ENCODE peak calls at places on chromosome 16, in nine cellular contexts. W is kidney epithelial cell, I is AG04450, B is upper lobe of left lung, L is heart left ventricle, M is astrocyte, Z is choroid plexus epithelial cell, C is HFF-Myc, N is cardiac fibroblast. H is an unnamed sample.

GRCh38 chr16:24624102-24624501 is 84.7 kb downstream of the RBBP6 start:
- DNase-seq in I (no peak), N (no peak), Z (no peak), M (no peak), B (no peak), W (no peak), C (no peak), L (no peak), H (no peak)

GRCh38 chr16:6643083-6643686 is 689.5 kb upstream of the RBFOX1 start:
- DNase-seq in W (no peak), N (peak), I (peak), M (peak), C (peak), Z (peak), B (no peak), L (no peak), H (peak)

GRCh38 chr16:50154369-50154947 is 1.4 kb downstream of the TENT4B start:
- DNase-seq in W (no peak), N (peak), I (no peak), B (no peak), Z (peak), M (no peak), C (no peak), L (peak), H (peak)

GRCh38 chr16:27289669-27290068 is 21.1 kb upstream of the NSMCE1 start:
- DNase-seq in C (no peak), W (no peak), L (no peak), N (no peak), Z (no peak), M (peak), B (no peak), I (no peak), H (no peak)

GRCh38 chr16:3497771-3498170 is 2.5 kb upstream of the C16orf90 start:
- DNase-seq in C (no peak), L (no peak), I (no peak), B (no peak), Z (no peak), N (no peak), W (no peak), M (no peak), H (no peak)

GRCh38 chr16:76193851-76194620 is 83.2 kb upstream of the CNTNAP4 start:
- DNase-seq in W (no peak), N (no peak), L (no peak), M (no peak), B (no peak), Z (no peak), I (no peak), C (no peak), H (peak)

GRCh38 chr16:73166394-73166971 is 118.6 kb upstream of the ZFHX3 start:
- DNase-seq in I (no peak), W (no peak), Z (peak), L (no peak), M (no peak), N (peak), B (no peak), C (no peak), H (no peak)

GRCh38 chr16:66798162-66798561 is 3.2 kb downstream of the TERB1 start:
- DNase-seq in W (no peak), I (no peak), N (peak), B (no peak), L (no peak), C (no peak), Z (peak), M (peak), H (peak)

GRCh38 chr16:80862153-80862552 is 57.8 kb upstream of the CDYL2 start:
- DNase-seq in C (no peak), I (no peak), N (no peak), W (no peak), M (no peak), L (no peak), B (no peak), Z (peak), H (no peak)

GRCh38 chr16:69428652-69429051 is 4.2 kb downstream of the CYB5B start:
- DNase-seq in L (no peak), Z (no peak), C (no peak), W (no peak), M (no peak), I (no peak), N (no peak), B (no peak), H (no peak)

GRCh38 chr16:72270531-72270930 is 98.6 kb upstream of the PMFBP1 start:
- DNase-seq in I (no peak), W (no peak), N (peak), L (no peak), Z (no peak), M (no peak), C (no peak), B (no peak), H (no peak)

GRCh38 chr16:27374231-27374793 is 27.7 kb upstream of the IL21R start:
- DNase-seq in W (no peak), Z (no peak), M (no peak), L (peak), B (no peak), I (no peak), C (no peak), N (no peak), H (no peak)

GRCh38 chr16:7025616-7026190 is 306.9 kb upstream of the RBFOX1 start:
- DNase-seq in M (no peak), N (no peak), I (no peak), L (peak), B (peak), Z (peak), W (no peak), C (no peak), H (peak)

GRCh38 chr16:66357523-66357928 is 9.0 kb upstream of the CDH5 start:
- DNase-seq in I (peak), N (peak), M (peak), L (peak), B (no peak), Z (peak), W (peak), C (peak), H (peak)

GRCh38 chr16:937723-938122 is 33.1 kb downstream of the LMF1 start:
- DNase-seq in L (no peak), C (no peak), W (no peak), B (no peak), N (no peak), I (no peak), M (no peak), Z (no peak), H (no peak)

GRCh38 chr16:66742409-66742808 is 9.0 kb downstream of the DYNC1LI2 start:
- DNase-seq in W (no peak), Z (no peak), I (no peak), L (no peak), B (no peak), C (no peak), M (peak), N (peak), H (no peak)

GRCh38 chr16:67115649-67116048 is 5.9 kb downstream of the PHAF1 start:
- DNase-seq in W (peak), M (peak), L (no peak), B (no peak), Z (peak), C (no peak), I (peak), N (peak), H (peak)

GRCh38 chr16:4694664-4695451 is 1.5 kb downstream of the NUDT16L1 start:
- DNase-seq in M (no peak), I (no peak), B (no peak), Z (peak), L (no peak), W (no peak), N (no peak), C (no peak), H (no peak)

DNA sequence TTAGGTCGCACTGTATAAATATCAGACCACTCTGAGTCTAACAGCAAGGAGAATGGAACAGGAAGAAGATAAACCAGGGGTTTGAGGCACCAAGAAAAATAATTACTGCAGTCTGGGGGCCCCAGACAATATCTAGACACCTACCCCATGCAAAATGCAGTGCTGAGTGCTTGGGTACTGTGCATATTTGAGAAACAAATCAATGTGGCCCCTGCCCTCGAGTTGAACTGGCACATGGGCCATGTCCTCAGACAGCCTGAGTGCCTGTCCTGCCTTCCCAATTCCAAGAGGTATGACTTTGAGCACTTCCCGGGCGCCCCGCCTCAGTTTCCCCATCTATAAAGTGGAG is 6.2 kb upstream of the CIITA start:
- DNase-seq in C (no peak), B (no peak), W (no peak), Z (no peak), M (no peak), N (no peak), I (no peak), L (no peak), H (no peak)
- H3K4me3 ChIP-seq in C (no peak), B (no peak), W (no peak), Z (no peak), M (peak), N (no peak), I (no peak), L (no peak), H (no peak)

GRCh38 chr16:30430428-30430970 is 669 bp upstream of the DCTPP1 start:
- DNase-seq in M (no peak), I (no peak), N (no peak), Z (no peak), L (no peak), B (peak), C (no peak), W (no peak), H (no peak)
- TF ChIP-seq CTCF in M (no peak), I (no peak), N (no peak), Z (no peak), L (peak), B (no peak), C (no peak), W (no peak), H (no peak)

DNA sequence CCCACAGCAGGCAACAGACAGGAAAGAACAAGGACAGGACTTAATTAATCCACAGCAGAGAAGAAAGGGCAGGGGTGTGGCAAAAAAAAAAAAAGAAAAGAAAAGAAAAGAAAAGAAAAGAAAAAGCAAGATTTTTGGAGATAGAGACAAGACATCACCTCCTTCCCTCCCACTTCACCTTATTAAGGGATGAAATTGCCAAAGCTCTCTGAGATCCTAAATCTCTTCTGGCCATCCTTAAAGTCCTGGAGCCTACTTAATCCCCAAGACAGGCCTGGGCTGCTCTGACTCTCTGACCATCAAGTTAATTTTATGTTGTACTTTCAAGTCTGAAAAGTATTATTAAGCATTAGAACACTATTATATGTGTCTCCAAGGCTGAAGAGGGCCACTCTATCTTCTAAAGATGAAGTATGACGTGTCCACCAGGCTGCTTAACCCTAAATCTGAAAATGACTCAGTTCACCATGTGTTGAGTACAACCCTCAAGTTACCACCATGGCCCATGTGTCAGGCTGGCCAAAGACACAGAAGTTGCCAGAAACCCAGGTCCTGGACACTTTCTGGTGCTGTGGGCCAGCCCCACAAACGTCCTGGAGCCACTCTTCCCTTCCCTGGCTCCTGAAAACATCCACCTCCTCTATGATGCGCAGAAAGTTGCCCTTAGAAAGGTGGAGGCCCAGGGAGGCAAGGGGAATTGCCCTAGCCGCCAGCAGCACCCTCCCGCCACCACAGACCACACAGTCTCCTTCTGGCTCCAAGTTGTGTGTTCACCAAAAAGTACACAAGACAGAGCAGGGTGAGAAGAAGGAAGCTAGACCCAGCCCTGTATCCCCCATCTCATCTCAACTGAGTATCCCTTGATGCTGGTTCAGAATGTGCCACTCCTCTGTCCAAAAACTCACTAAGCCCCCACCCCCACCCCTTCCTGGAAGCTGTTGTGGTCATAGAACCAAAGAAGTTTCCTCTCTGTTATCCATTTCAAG is 2.7 kb downstream of the SOCS1 start:
- DNase-seq in C (no peak), W (no peak), L (no peak), N (no peak), B (peak), Z (peak), I (no peak), M (peak), H (peak)
- H3K4me3 ChIP-seq in C (peak), W (peak), L (no peak), N (peak), B (no peak), Z (peak), I (peak), M (peak), H (no peak)

DNA sequence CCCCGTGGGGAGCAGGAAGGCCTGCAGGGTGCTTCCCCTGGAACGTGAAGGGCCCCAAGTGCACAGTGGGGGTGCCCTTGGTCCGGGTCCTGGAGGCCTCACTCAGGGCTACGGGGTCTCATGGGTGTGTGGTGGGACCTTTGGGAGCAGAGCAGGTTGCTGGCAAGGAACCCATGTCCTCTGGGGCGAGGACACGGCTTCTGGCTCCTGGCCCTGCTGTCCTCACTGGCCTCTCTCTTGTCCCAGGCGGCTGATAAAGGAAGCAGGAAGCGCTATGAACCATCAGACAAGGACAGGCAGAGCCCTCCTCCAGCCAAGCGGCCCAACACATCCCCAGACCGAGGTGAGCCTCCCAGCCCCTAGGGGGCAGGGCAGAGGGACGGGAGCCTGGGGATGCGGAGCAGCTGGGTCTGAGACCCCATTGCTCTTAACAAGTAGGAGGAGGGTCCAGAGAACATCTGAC is 9.8 kb upstream of the IL17C start:
- DNase-seq in Z (peak), B (peak), M (no peak), W (no peak), I (no peak), C (no peak), N (no peak), L (peak), H (no peak)
- TF ChIP-seq CTCF in Z (peak), B (no peak), M (peak), W (peak), I (peak), C (peak), N (peak), L (peak), H (peak)

GRCh38 chr16:8864480-8864879 is 4.3 kb downstream of the CARHSP1 start:
- DNase-seq in L (peak), W (no peak), M (no peak), B (no peak), N (no peak), I (no peak), Z (no peak), C (no peak), H (no peak)

GRCh38 chr16:8861563-8862308 is 7.1 kb downstream of the CARHSP1 start:
- DNase-seq in M (no peak), C (no peak), N (no peak), B (no peak), W (no peak), Z (no peak), L (peak), I (no peak), H (no peak)

GRCh38 chr16:8863594-8864424 is 5.0 kb downstream of the CARHSP1 start:
- DNase-seq in B (no peak), I (no peak), C (no peak), N (no peak), M (no peak), Z (no peak), W (no peak), L (no peak), H (peak)

GRCh38 chr16:8859913-8860881 is 8.6 kb downstream of the CARHSP1 start:
- DNase-seq in N (peak), M (peak), W (no peak), Z (peak), L (no peak), C (no peak), B (no peak), I (no peak), H (no peak)

DNA sequence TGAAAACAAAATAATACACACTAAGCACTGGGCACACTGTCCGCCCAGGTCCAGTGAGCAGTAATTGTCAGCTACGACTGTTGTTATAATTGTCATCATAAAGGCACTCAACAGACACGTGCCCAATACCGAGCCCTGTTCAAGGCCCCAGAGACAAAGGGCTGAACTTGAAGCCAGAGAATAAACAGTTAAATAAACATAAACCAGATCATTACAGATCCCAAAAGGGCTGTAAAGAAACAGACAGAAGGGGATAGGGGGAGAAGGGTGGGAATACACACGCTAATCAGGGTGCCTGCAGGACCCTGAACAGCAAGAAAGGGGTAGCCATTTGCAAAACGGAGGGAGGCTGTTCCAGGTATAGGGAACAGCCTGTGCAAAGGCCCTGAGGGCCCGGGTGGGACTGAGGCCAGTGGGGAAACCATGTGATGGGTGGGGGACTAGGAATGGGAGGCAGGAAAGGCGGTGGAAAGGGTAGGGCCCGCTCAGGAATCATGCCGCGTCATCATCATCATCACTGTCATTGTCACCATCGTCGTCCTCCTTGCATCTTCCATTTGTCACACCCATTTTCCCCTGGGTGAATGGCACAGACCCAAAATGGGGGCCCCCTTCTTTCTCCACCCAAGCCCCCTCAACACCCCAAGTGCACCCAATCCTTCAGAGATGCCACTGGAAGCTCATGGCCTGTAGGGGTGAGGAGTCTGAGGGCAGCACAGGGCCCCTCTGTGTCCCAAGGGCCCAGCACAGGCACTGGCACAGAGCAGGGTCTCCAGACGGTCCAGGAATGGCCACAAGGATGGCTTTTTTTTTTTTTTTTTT is 6.3 kb downstream of the CARHSP1 start:
- DNase-seq in N (no peak), I (no peak), L (no peak), M (no peak), Z (no peak), W (no peak), C (no peak), B (no peak), H (no peak)
- H3K4me3 ChIP-seq in N (no peak), I (no peak), L (no peak), M (no peak), Z (no peak), W (no peak), C (no peak), B (no peak), H (no peak)

H was measured in bronchial epithelial cell.